ENCODE peak calls at places on chromosomes 11 and 22, in six cellular contexts. One of them, this sample, is unnamed.

GRCh38 chr22:38347181-38347943 is 30.1 kb upstream of the CSNK1E start:
- DNase-seq in A549: no peak
- DNase-seq in breast epithelium: no peak
- DNase-seq in spleen: peak; percentile 58
- DNase-seq in H1: peak; percentile 51
- DNase-seq in testis: no peak
- DNase-seq in this sample: peak; percentile 18

GRCh38 chr11:118314985-118315384 is 10.5 kb downstream of the CD3E start:
- DNase-seq in A549: no peak
- DNase-seq in spleen: no peak
- DNase-seq in H1: no peak
- DNase-seq in breast epithelium: no peak
- DNase-seq in testis: no peak
- DNase-seq in this sample: no peak

GRCh38 chr11:68038718-68039525 is at the start of gene TCIRG1:
- DNase-seq in A549: peak; percentile 80
- DNase-seq in breast epithelium: peak; percentile 81
- DNase-seq in spleen: peak; percentile 94
- DNase-seq in testis: peak; percentile 83
- DNase-seq in H1: peak; percentile 77
- DNase-seq in this sample: peak; percentile 86

GRCh38 chr22:39731481-39731880 is 160.9 kb downstream of the CACNA1I start:
- DNase-seq in spleen: no peak
- DNase-seq in testis: no peak
- DNase-seq in H1: peak; percentile 42
- DNase-seq in A549: no peak
- DNase-seq in breast epithelium: no peak
- DNase-seq in this sample: no peak

GRCh38 chr11:20342347-20343279 is 20.9 kb upstream of the HTATIP2 start:
- DNase-seq in A549: no peak
- DNase-seq in testis: peak; percentile 24
- DNase-seq in H1: peak; percentile 72
- DNase-seq in spleen: no peak
- DNase-seq in breast epithelium: no peak
- DNase-seq in this sample: no peak

GRCh38 chr11:120773501-120774031 is 250.3 kb upstream of the TBCEL start:
- DNase-seq in breast epithelium: no peak
- DNase-seq in H1: no peak
- DNase-seq in testis: no peak
- DNase-seq in spleen: no peak
- DNase-seq in A549: no peak
- DNase-seq in this sample: no peak

GRCh38 chr22:41094036-41094435 is 1.6 kb downstream of the EP300 start:
- DNase-seq in testis: peak; percentile 58
- DNase-seq in breast epithelium: no peak
- DNase-seq in spleen: no peak
- DNase-seq in A549: peak; percentile 21
- DNase-seq in H1: no peak
- DNase-seq in this sample: no peak

GRCh38 chr22:49582671-49583070 is 245.0 kb downstream of the BRD1 start:
- DNase-seq in H1: peak; percentile 33
- DNase-seq in spleen: no peak
- DNase-seq in testis: no peak
- DNase-seq in A549: no peak
- DNase-seq in breast epithelium: no peak
- DNase-seq in this sample: no peak

GRCh38 chr11:20015529-20016427 is 144.5 kb downstream of the DBX1 start:
- DNase-seq in breast epithelium: no peak
- DNase-seq in A549: peak; percentile 44
- DNase-seq in testis: no peak
- DNase-seq in spleen: no peak
- DNase-seq in H1: no peak
- DNase-seq in this sample: peak; percentile 66

GRCh38 chr22:25045176-25045575 is 92.7 kb downstream of the KIAA1671 start:
- DNase-seq in H1: no peak
- DNase-seq in testis: no peak
- DNase-seq in A549: no peak
- DNase-seq in breast epithelium: no peak
- DNase-seq in spleen: no peak
- DNase-seq in this sample: no peak

GRCh38 chr11:2569321-2569721 is 124.5 kb downstream of the KCNQ1 start:
- DNase-seq in A549: no peak
- DNase-seq in spleen: peak; percentile 48
- DNase-seq in breast epithelium: no peak
- DNase-seq in testis: no peak
- DNase-seq in H1: no peak
- DNase-seq in this sample: no peak

GRCh38 chr11:18731949-18732821 is 6.2 kb upstream of the IGSF22 start:
- DNase-seq in testis: peak; percentile 78
- DNase-seq in breast epithelium: no peak
- DNase-seq in spleen: no peak
- DNase-seq in H1: peak; percentile 90
- DNase-seq in A549: peak; percentile 43
- DNase-seq in this sample: peak; percentile 55

GRCh38 chr22:38110863-38111852 is 674 bp upstream of the BAIAP2L2 start:
- DNase-seq in breast epithelium: no peak
- DNase-seq in spleen: no peak
- DNase-seq in A549: peak; percentile 74
- DNase-seq in testis: no peak
- DNase-seq in H1: no peak
- DNase-seq in this sample: no peak

GRCh38 chr11:94068764-94069163 is 47.6 kb downstream of the HEPHL1 start:
- DNase-seq in H1: no peak
- DNase-seq in testis: no peak
- DNase-seq in A549: no peak
- DNase-seq in breast epithelium: no peak
- DNase-seq in spleen: no peak
- DNase-seq in this sample: no peak

GRCh38 chr22:31625661-31626426 is 36.2 kb downstream of the PISD start:
- DNase-seq in H1: peak; percentile 84
- DNase-seq in A549: no peak
- DNase-seq in spleen: peak; percentile 83
- DNase-seq in breast epithelium: peak; percentile 66
- DNase-seq in testis: peak; percentile 87
- DNase-seq in this sample: peak; percentile 52

GRCh38 chr11:85848556-85848955 is 6.6 kb upstream of the CCDC83 start:
- DNase-seq in H1: no peak
- DNase-seq in testis: no peak
- DNase-seq in breast epithelium: no peak
- DNase-seq in spleen: no peak
- DNase-seq in A549: no peak
- DNase-seq in this sample: no peak

GRCh38 chr11:37286890-37287289 is 688.9 kb upstream of the RAG2 start:
- DNase-seq in A549: no peak
- DNase-seq in breast epithelium: no peak
- DNase-seq in H1: no peak
- DNase-seq in testis: no peak
- DNase-seq in spleen: no peak
- DNase-seq in this sample: no peak

GRCh38 chr11:16806791-16807190 is 68.3 kb downstream of the C11orf58 start:
- DNase-seq in A549: no peak
- DNase-seq in breast epithelium: no peak
- DNase-seq in spleen: peak; percentile 54
- DNase-seq in testis: no peak
- DNase-seq in H1: no peak
- DNase-seq in this sample: peak; percentile 81

GRCh38 chr11:69297225-69297925 is 3.4 kb downstream of the MYEOV start:
- DNase-seq in breast epithelium: peak; percentile 91
- DNase-seq in H1: no peak
- DNase-seq in testis: peak; percentile 69
- DNase-seq in spleen: peak; percentile 95
- DNase-seq in A549: peak; percentile 97
- DNase-seq in this sample: peak; percentile 83

GRCh38 chr11:79510948-79511347 is 70.1 kb upstream of the TENM4 start:
- DNase-seq in breast epithelium: no peak
- DNase-seq in spleen: no peak
- DNase-seq in H1: no peak
- DNase-seq in A549: no peak
- DNase-seq in testis: no peak
- DNase-seq in this sample: no peak

DNA sequence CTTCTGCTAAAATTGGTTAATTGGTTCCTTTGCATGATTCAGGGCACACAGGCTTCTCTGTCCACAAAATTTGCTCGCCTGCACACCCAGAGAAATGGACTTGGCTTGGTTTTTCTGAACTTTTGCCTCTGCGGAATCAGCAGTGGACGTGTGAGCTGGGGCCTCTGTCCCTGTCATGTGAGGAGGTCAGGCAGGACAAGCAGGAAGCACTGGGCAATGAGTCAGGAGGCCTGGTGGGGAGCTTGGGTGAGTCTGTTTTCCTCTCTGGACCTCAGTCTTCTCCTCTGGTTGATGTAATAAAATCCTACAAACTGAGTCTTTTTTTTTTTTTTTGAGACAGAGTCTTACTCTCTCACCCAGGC is 10.4 kb upstream of the CELSR1 start:
- DNase-seq in breast epithelium: no peak
- DNase-seq in A549: no peak
- DNase-seq in testis: peak; percentile 85
- DNase-seq in spleen: peak; percentile 72
- DNase-seq in H1: no peak
- DNase-seq in this sample: peak; percentile 42
- H3K4me1 ChIP-seq in breast epithelium: peaks cover 8% of the 10 kb centered on the region
- H3K4me1 ChIP-seq in A549: peaks cover 32% of the 10 kb centered on the region
- H3K4me1 ChIP-seq in testis: peaks cover 27% of the 10 kb centered on the region
- H3K4me1 ChIP-seq in spleen: peaks cover 14% of the 10 kb centered on the region
- H3K4me1 ChIP-seq in H1: no peaks in the 10 kb centered on the region
- H3K4me1 ChIP-seq in this sample: peaks cover 45% of the 10 kb centered on the region

GRCh38 chr11:8872017-8872416 is 39.0 kb upstream of the AKIP1 start:
- DNase-seq in breast epithelium: no peak
- DNase-seq in A549: no peak
- DNase-seq in spleen: no peak
- DNase-seq in testis: no peak
- DNase-seq in H1: no peak
- DNase-seq in this sample: no peak

GRCh38 chr11:8873966-8874365 is 37.0 kb upstream of the AKIP1 start:
- DNase-seq in H1: no peak
- DNase-seq in A549: no peak
- DNase-seq in testis: no peak
- DNase-seq in breast epithelium: no peak
- DNase-seq in spleen: no peak
- DNase-seq in this sample: no peak

GRCh38 chr11:8871283-8871775 is 39.7 kb upstream of the AKIP1 start:
- DNase-seq in spleen: no peak
- DNase-seq in testis: peak; percentile 86
- DNase-seq in A549: peak; percentile 73
- DNase-seq in H1: peak; percentile 66
- DNase-seq in breast epithelium: peak; percentile 54
- DNase-seq in this sample: peak; percentile 68

GRCh38 chr11:8867856-8868705 is 42.9 kb upstream of the AKIP1 start:
- DNase-seq in A549: no peak
- DNase-seq in H1: no peak
- DNase-seq in breast epithelium: no peak
- DNase-seq in spleen: no peak
- DNase-seq in testis: no peak
- DNase-seq in this sample: no peak

DNA sequence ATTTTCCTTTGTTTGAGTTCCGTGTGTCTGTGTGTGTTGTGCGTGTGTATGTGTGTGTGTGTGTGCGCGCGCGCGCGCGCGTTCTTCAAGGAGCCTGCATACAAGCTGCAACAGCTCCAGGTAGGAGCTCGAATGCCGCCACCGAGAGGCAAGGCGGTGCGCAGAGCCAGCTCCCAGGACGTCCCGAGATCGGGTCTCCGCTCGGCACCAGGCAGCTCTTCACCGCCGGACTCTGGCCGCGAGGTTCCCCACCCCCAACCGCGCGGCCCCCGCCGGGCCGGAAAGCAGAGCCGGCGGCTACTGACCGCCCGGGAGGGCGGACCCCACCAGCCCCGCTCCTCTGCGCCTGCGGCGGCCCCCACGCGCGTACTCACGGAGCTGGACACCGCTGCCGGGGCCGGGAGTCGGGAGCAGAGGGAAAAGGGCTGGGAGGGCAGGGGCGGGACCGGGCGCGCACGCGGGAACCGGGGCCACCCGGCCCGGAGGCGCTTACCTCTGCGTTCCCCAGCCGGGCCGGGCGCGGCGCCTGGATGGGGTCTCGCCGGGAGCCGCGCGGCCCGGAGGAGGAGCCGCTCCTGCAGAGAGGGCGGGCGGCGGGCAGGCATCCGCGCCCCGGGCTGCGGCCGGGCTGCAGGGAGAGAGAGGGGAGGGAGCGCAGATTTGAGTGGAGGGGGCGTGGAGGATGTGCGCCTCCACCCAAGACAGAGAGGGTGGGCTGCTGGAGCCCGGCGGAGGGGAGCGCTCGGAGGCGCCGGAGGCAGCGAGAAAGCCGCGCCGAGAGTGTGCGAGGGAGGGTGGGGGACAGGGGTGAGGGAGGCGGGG is 40.3 kb upstream of the AKIP1 start:
- DNase-seq in testis: peak; percentile 83
- DNase-seq in A549: peak; percentile 86
- DNase-seq in breast epithelium: no peak
- DNase-seq in H1: peak; percentile 83
- DNase-seq in spleen: peak; percentile 78
- DNase-seq in this sample: peak; percentile 76
- TF ChIP-seq POLR2A in testis: no peak
- TF ChIP-seq POLR2A in A549: peak; percentile 38
- TF ChIP-seq POLR2A in breast epithelium: no peak
- TF ChIP-seq POLR2A in H1: no peak
- TF ChIP-seq POLR2A in spleen: no peak
- TF ChIP-seq POLR2A in this sample: peak; percentile 31

DNA sequence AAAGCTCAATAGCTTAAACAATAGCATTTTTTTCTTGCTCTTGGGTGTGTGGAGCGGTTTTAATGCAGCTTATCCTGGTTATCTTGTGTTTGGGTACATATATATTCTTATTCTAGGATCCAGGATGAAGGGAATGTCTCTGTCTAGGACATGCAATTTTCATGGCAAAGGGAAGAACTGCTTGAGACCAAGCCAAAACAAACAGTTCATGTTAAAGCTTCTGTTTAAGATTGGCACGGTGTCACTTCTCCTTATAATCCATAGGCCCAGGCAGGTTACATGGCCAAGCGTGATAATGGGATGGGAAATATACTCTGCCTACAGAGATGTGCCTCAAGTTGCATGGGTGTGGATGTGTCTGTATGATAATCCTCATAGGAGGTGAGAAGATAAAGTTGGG is 177.1 kb upstream of the PGR start:
- DNase-seq in testis: no peak
- DNase-seq in spleen: no peak
- DNase-seq in H1: no peak
- DNase-seq in breast epithelium: no peak
- DNase-seq in A549: no peak
- DNase-seq in this sample: no peak
- H3K4me1 ChIP-seq in testis: no peaks in the 10 kb centered on the region
- H3K4me1 ChIP-seq in spleen: no peaks in the 10 kb centered on the region
- H3K4me1 ChIP-seq in H1: no peaks in the 10 kb centered on the region
- H3K4me1 ChIP-seq in breast epithelium: no peaks in the 10 kb centered on the region
- H3K4me1 ChIP-seq in A549: no peaks in the 10 kb centered on the region
- H3K4me1 ChIP-seq in this sample: no peaks in the 10 kb centered on the region

GRCh38 chr11:65446446-65447277 is 24.1 kb downstream of the NEAT1 start:
- DNase-seq in testis: no peak
- DNase-seq in A549: no peak
- DNase-seq in H1: no peak
- DNase-seq in spleen: no peak
- DNase-seq in breast epithelium: no peak
- DNase-seq in this sample: peak; percentile 66
- TF ChIP-seq POLR2A in testis: no peak
- TF ChIP-seq POLR2A in A549: no peak
- TF ChIP-seq POLR2A in H1: no peak
- TF ChIP-seq POLR2A in spleen: no peak
- TF ChIP-seq POLR2A in breast epithelium: no peak
- TF ChIP-seq POLR2A in this sample: no peak

GRCh38 chr22:36331912-36332622 is 55.7 kb downstream of the MYH9 start:
- DNase-seq in testis: peak; percentile 70
- DNase-seq in H1: no peak
- DNase-seq in spleen: peak; percentile 95
- DNase-seq in breast epithelium: no peak
- DNase-seq in A549: no peak
- DNase-seq in this sample: peak; percentile 82
- H3K4me1 ChIP-seq in testis: peaks cover 84% of the 10 kb centered on the region
- H3K4me1 ChIP-seq in H1: peaks cover 58% of the 10 kb centered on the region
- H3K4me1 ChIP-seq in spleen: peaks cover 100% of the 10 kb centered on the region
- H3K4me1 ChIP-seq in breast epithelium: peaks cover 81% of the 10 kb centered on the region
- H3K4me1 ChIP-seq in A549: peaks cover 99% of the 10 kb centered on the region
- H3K4me1 ChIP-seq in this sample: peaks cover 100% of the 10 kb centered on the region

This sample was measured in thyroid gland.